ENCODE peak calls at places on chromosome 20, in six cellular contexts. E, X, S, M, G and D are unnamed samples.

GRCh38 chr20:23412026-23412425 is 9.3 kb downstream of the NAPB start:
- DNase-seq in E (no peak), X (no peak), S (no peak), M (no peak), G (no peak), D (no peak)

GRCh38 chr20:32574296-32575226 is 10.6 kb downstream of the NOL4L start:
- DNase-seq in E (no peak), X (peak; percentile 29), S (peak; percentile 41), M (peak; percentile 93), G (peak; percentile 72), D (no peak)

GRCh38 chr20:6008254-6008653 is 45.6 kb downstream of the LRRN4 start:
- DNase-seq in E (peak; percentile 10), X (peak; percentile 91), S (no peak), M (peak; percentile 26), G (peak; percentile 82), D (no peak)

GRCh38 chr20:57663681-57664451 is 43.6 kb upstream of the ZBP1 start:
- DNase-seq in E (no peak), X (no peak), S (no peak), M (no peak), G (no peak), D (no peak)

GRCh38 chr20:32779500-32780215 is 17.5 kb downstream of the DNMT3B start:
- DNase-seq in E (no peak), X (no peak), S (no peak), M (peak; percentile 24), G (no peak), D (no peak)

GRCh38 chr20:46226602-46227001 is 81.7 kb downstream of the CDH22 start:
- DNase-seq in E (no peak), X (peak; percentile 26), S (no peak), M (no peak), G (peak; percentile 52), D (no peak)

GRCh38 chr20:24692429-24693190 is 223.2 kb downstream of the SYNDIG1 start:
- DNase-seq in E (no peak), X (no peak), S (peak; percentile 1), M (no peak), G (no peak), D (no peak)

GRCh38 chr20:61890210-61890609 is 175.5 kb downstream of the TAF4 start:
- DNase-seq in E (no peak), X (no peak), S (no peak), M (no peak), G (no peak), D (no peak)

GRCh38 chr20:23128461-23129125 is 42.5 kb upstream of the CD93 start:
- DNase-seq in E (no peak), X (no peak), S (no peak), M (no peak), G (no peak), D (no peak)

GRCh38 chr20:46013826-46014516 is 5.3 kb downstream of the MMP9 start:
- DNase-seq in E (peak; percentile 47), X (no peak), S (peak; percentile 76), M (peak; percentile 86), G (no peak), D (peak; percentile 71)

GRCh38 chr20:21936720-21937380 is 231.4 kb downstream of the PAX1 start:
- DNase-seq in E (no peak), X (peak; percentile 2), S (no peak), M (no peak), G (no peak), D (no peak)

GRCh38 chr20:63033635-63034510 is 27.1 kb upstream of the BHLHE23 start:
- DNase-seq in E (no peak), X (no peak), S (no peak), M (no peak), G (no peak), D (no peak)

GRCh38 chr20:13173201-13173600 is 47.9 kb upstream of the ISM1 start:
- DNase-seq in E (no peak), X (peak; percentile 28), S (no peak), M (no peak), G (no peak), D (no peak)

GRCh38 chr20:8693709-8694108 is 375.2 kb upstream of the PLCB4 start:
- DNase-seq in E (no peak), X (peak; percentile 74), S (no peak), M (no peak), G (peak; percentile 93), D (no peak)

GRCh38 chr20:36225666-36226065 is 10.6 kb upstream of the AAR2 start:
- DNase-seq in E (no peak), X (no peak), S (no peak), M (no peak), G (no peak), D (no peak)

GRCh38 chr20:23820493-23820892 is 6.0 kb downstream of the CST2 start:
- DNase-seq in E (no peak), X (no peak), S (no peak), M (no peak), G (no peak), D (no peak)

GRCh38 chr20:51833326-51833725 is 31.0 kb upstream of the SALL4 start:
- DNase-seq in E (no peak), X (no peak), S (no peak), M (no peak), G (no peak), D (no peak)

GRCh38 chr20:5508044-5508443 is 191.3 kb upstream of the PROKR2 start:
- DNase-seq in E (no peak), X (no peak), S (no peak), M (no peak), G (no peak), D (no peak)

GRCh38 chr20:22729180-22729579 is 144.8 kb upstream of the FOXA2 start:
- DNase-seq in E (no peak), X (no peak), S (no peak), M (peak; percentile 16), G (no peak), D (no peak)

GRCh38 chr20:47489448-47489872 is 12.2 kb upstream of the NCOA3 start:
- DNase-seq in E (peak; percentile 31), X (no peak), S (peak; percentile 43), M (no peak), G (no peak), D (peak; percentile 65)

GRCh38 chr20:37077009-37077408 is 18.8 kb downstream of the RBL1 start:
- DNase-seq in E (no peak), X (no peak), S (no peak), M (no peak), G (no peak), D (no peak)

GRCh38 chr20:64030371-64031134 is 5.4 kb upstream of the C20orf204 start:
- DNase-seq in E (no peak), X (no peak), S (no peak), M (no peak), G (no peak), D (no peak)

GRCh38 chr20:44074252-44075151 is 112.5 kb downstream of the JPH2 start:
- DNase-seq in E (no peak), X (no peak), S (no peak), M (no peak), G (peak; percentile 39), D (no peak)

GRCh38 chr20:63854766-63855362 is 6.4 kb upstream of the ABHD16B start:
- DNase-seq in E (no peak), X (no peak), S (no peak), M (no peak), G (no peak), D (no peak)

GRCh38 chr20:47354388-47354709 is 2.1 kb downstream of the ZMYND8 start:
- DNase-seq in E (peak; percentile 32), X (no peak), S (no peak), M (no peak), G (no peak), D (no peak)

GRCh38 chr20:48791666-48792071 is 36.1 kb downstream of the PREX1 start:
- DNase-seq in E (no peak), X (no peak), S (no peak), M (no peak), G (peak; percentile 51), D (no peak)

GRCh38 chr20:40638414-40638813 is 50.6 kb downstream of the MAFB start:
- DNase-seq in E (no peak), X (no peak), S (no peak), M (no peak), G (no peak), D (no peak)

GRCh38 chr20:36144336-36144735 is 10.2 kb upstream of the EPB41L1 start:
- DNase-seq in E (no peak), X (no peak), S (no peak), M (no peak), G (no peak), D (no peak)